ENCODE peak calls at places on chromosomes 5 and 9, in nine cellular contexts. K is activated T-cell treated with anti-CD3 and anti-CD28 coated beads, Interleukin-2, amount 50 U/mL, for 72 hours; E is T-helper 9 cell; I is glutamatergic neuron; M is lower leg skin; T is A172; Y is iPS-NIHi11; O is stimulated activated naive CD8-positive, alpha-beta T cell treated with anti-CD3 and anti-CD28 coated beads, Interleukin-15, Interleukin-2, amounts not matched to agents 100 U/mL and 50 U/mL, for 24 hours; X is activated CD4-positive, CD25-positive, alpha-beta regulatory T cell treated with anti-CD3 and anti-CD28 coated beads, Interleukin-2, amount 50 U/mL, for 72 hours. D is an unnamed sample.

GRCh38 chr5:74296685-74297084 is 343.8 kb downstream of the ENC1 start:
- DNase-seq in K (no peak), E (no peak), I (no peak), M (no peak), T (no peak), Y (no peak), O (no peak), X (no peak), D (no peak)

GRCh38 chr9:19074836-19075235 is 25.6 kb downstream of the RRAGA start:
- DNase-seq in K (no peak), E (no peak), I (no peak), M (no peak), T (no peak), Y (no peak), O (no peak), X (no peak), D (no peak)

GRCh38 chr9:111805262-111805661 is 10.5 kb upstream of the SHOC1 start:
- DNase-seq in K (no peak), E (no peak), I (no peak), M (no peak), T (no peak), Y (no peak), O (no peak), X (no peak), D (no peak)

GRCh38 chr9:97564291-97565175 is 63.1 kb downstream of the TMOD1 start:
- DNase-seq in K (no peak), E (no peak), I (no peak), M (peak; percentile 88), T (peak; percentile 90), Y (no peak), O (no peak), X (no peak), D (no peak)

GRCh38 chr5:157516016-157516415 is 56.0 kb downstream of the NIPAL4 start:
- DNase-seq in K (peak; percentile 24), E (no peak), I (no peak), M (no peak), T (peak; percentile 92), Y (no peak), O (no peak), X (no peak), D (no peak)

GRCh38 chr5:1312993-1313833 is 18.3 kb upstream of the TERT start:
- DNase-seq in K (peak; percentile 35), E (peak; percentile 20), I (no peak), M (peak; percentile 70), T (no peak), Y (no peak), O (peak; percentile 47), X (peak; percentile 35), D (no peak)

GRCh38 chr9:18543406-18543965 is 69.5 kb downstream of the ADAMTSL1 start:
- DNase-seq in K (no peak), E (no peak), I (no peak), M (no peak), T (peak; percentile 77), Y (no peak), O (no peak), X (no peak), D (no peak)

GRCh38 chr9:13450723-13451122 is 171.2 kb upstream of the MPDZ start:
- DNase-seq in K (no peak), E (no peak), I (no peak), M (no peak), T (no peak), Y (no peak), O (no peak), X (no peak), D (no peak)

GRCh38 chr5:157388148-157388547 is 71.9 kb upstream of the NIPAL4 start:
- DNase-seq in K (no peak), E (no peak), I (no peak), M (no peak), T (peak; percentile 11), Y (no peak), O (no peak), X (no peak), D (no peak)

GRCh38 chr9:104386425-104387069 is 117.5 kb upstream of the OR13F1 start:
- DNase-seq in K (no peak), E (no peak), I (no peak), M (no peak), T (peak; percentile 64), Y (peak; percentile 56), O (no peak), X (no peak), D (peak; percentile 71)

GRCh38 chr9:108467653-108468324 is 388.0 kb downstream of the ACTL7B start:
- DNase-seq in K (no peak), E (no peak), I (no peak), M (no peak), T (no peak), Y (no peak), O (no peak), X (no peak), D (no peak)

GRCh38 chr5:150059623-150060022 is 26.7 kb downstream of the CSF1R start:
- DNase-seq in K (no peak), E (no peak), I (no peak), M (no peak), T (no peak), Y (no peak), O (no peak), X (no peak), D (peak; percentile 13)

GRCh38 chr9:125521462-125522327 is 185.3 kb downstream of the MAPKAP1 start:
- DNase-seq in K (peak; percentile 62), E (no peak), I (no peak), M (no peak), T (peak; percentile 99), Y (no peak), O (peak; percentile 24), X (no peak), D (no peak)

GRCh38 chr5:141605523-141606277 is 13.1 kb downstream of the DIAPH1 start:
- DNase-seq in K (peak; percentile 75), E (peak; percentile 59), I (no peak), M (no peak), T (no peak), Y (no peak), O (peak; percentile 64), X (peak; percentile 47), D (peak; percentile 5)

GRCh38 chr5:38104497-38105230 is 153.7 kb upstream of the EGFLAM start:
- DNase-seq in K (no peak), E (no peak), I (no peak), M (no peak), T (peak; percentile 59), Y (peak; percentile 60), O (no peak), X (no peak), D (peak; percentile 90)

GRCh38 chr5:40603378-40603777 is 76.3 kb upstream of the PTGER4 start:
- DNase-seq in K (no peak), E (no peak), I (no peak), M (no peak), T (peak; percentile 14), Y (no peak), O (no peak), X (no peak), D (no peak)

GRCh38 chr5:181114844-181115778 is 15.9 kb downstream of the OR2V1 start:
- DNase-seq in K (peak; percentile 22), E (no peak), I (peak; percentile 36), M (peak; percentile 84), T (no peak), Y (no peak), O (no peak), X (no peak), D (peak; percentile 68)

GRCh38 chr5:67050125-67050524 is 146.5 kb downstream of the CD180 start:
- DNase-seq in K (no peak), E (no peak), I (no peak), M (no peak), T (no peak), Y (no peak), O (no peak), X (no peak), D (no peak)

GRCh38 chr5:41195228-41195627 is 18.1 kb downstream of the C6 start:
- DNase-seq in K (no peak), E (no peak), I (no peak), M (no peak), T (no peak), Y (no peak), O (no peak), X (no peak), D (no peak)

GRCh38 chr5:17275279-17276158 is 58.1 kb downstream of the BASP1 start:
- DNase-seq in K (no peak), E (no peak), I (no peak), M (no peak), T (no peak), Y (no peak), O (no peak), X (no peak), D (no peak)

GRCh38 chr5:135139397-135140134 is 105.5 kb upstream of the PITX1 start:
- DNase-seq in K (no peak), E (no peak), I (no peak), M (peak; percentile 80), T (peak; percentile 91), Y (peak; percentile 58), O (no peak), X (peak; percentile 13), D (no peak)

GRCh38 chr5:139131881-139132480 is 66.2 kb downstream of the SIL1 start:
- DNase-seq in K (no peak), E (no peak), I (no peak), M (no peak), T (no peak), Y (no peak), O (no peak), X (no peak), D (no peak)

GRCh38 chr5:73367650-73368049 is 80.9 kb downstream of the FOXD1 start:
- DNase-seq in K (no peak), E (no peak), I (no peak), M (no peak), T (no peak), Y (no peak), O (no peak), X (no peak), D (no peak)

GRCh38 chr9:76904661-76905457 is 1.1 kb downstream of the PRUNE2 start:
- DNase-seq in K (no peak), E (no peak), I (no peak), M (no peak), T (no peak), Y (no peak), O (no peak), X (no peak), D (no peak)

GRCh38 chr5:172870807-172871431 is 36.9 kb downstream of the ERGIC1 start:
- DNase-seq in K (no peak), E (no peak), I (peak; percentile 90), M (no peak), T (no peak), Y (no peak), O (no peak), X (no peak), D (no peak)

GRCh38 chr5:10528827-10529226 is 35.0 kb upstream of the ANKRD33B start:
- DNase-seq in K (no peak), E (no peak), I (no peak), M (no peak), T (no peak), Y (no peak), O (no peak), X (no peak), D (no peak)

GRCh38 chr5:91206734-91207133 is 176.4 kb downstream of the ARRDC3 start:
- DNase-seq in K (no peak), E (no peak), I (no peak), M (no peak), T (peak; percentile 56), Y (no peak), O (no peak), X (no peak), D (no peak)

GRCh38 chr9:107751522-107752235 is 262.1 kb upstream of the KLF4 start:
- DNase-seq in K (peak; percentile 7), E (no peak), I (no peak), M (no peak), T (peak; percentile 87), Y (no peak), O (no peak), X (no peak), D (peak; percentile 4)

GRCh38 chr5:61232490-61232889 is 70.2 kb upstream of the SMIM15 start:
- DNase-seq in K (no peak), E (no peak), I (no peak), M (no peak), T (no peak), Y (no peak), O (no peak), X (no peak), D (no peak)

GRCh38 chr5:154168395-154168794 is 22.1 kb upstream of the GALNT10 start:
- DNase-seq in K (no peak), E (no peak), I (no peak), M (no peak), T (no peak), Y (no peak), O (no peak), X (no peak), D (no peak)

GRCh38 chr5:81856948-81857928 is 106.3 kb upstream of the SSBP2 start:
- DNase-seq in K (no peak), E (no peak), I (no peak), M (peak; percentile 87), T (peak; percentile 39), Y (peak; percentile 46), O (no peak), X (no peak), D (peak; percentile 69)

D was measured in GM23338.